ENCODE peak calls at places on chromosomes 13 and 19, in six cellular contexts. C is K562; S is neural crest cell; Z is fibroblast of mammary gland; G is activated T-helper 1 cell treated with anti-CD3 and anti-CD28 coated beads, Interleukin-12 subunit alpha, Interleukin-12 subunit beta, Interleukin-2, Interleukin-4 antibody, amounts not matched to agents 30 ng/mL and 10 ng/mL and 1 ng/mL, durations not matched to agents 14 hours and 24 hours and 36 hours; K is activated gamma-delta T cell treated with Interleukin-2 at 50 U/mL for 16 hours. F is an unnamed sample.

GRCh38 chr19:4375620-4376228 is 24.6 kb downstream of the SH3GL1 start:
- DNase-seq in Z (peak; percentile 84), K (no peak), S (no peak), C (peak; percentile 95), G (no peak), F (no peak)

GRCh38 chr19:17448190-17448967 is at the start of gene TMEM221:
- DNase-seq in Z (no peak), S (peak; percentile 58), C (peak; percentile 65), G (peak; percentile 28), K (peak; percentile 36), F (no peak)

GRCh38 chr13:76440568-76440967 is 445.6 kb downstream of the KCTD12 start:
- DNase-seq in S (no peak), C (no peak), G (no peak), Z (no peak), K (no peak), F (no peak)

GRCh38 chr13:35771898-35772297 is 295.4 kb upstream of the MAB21L1 start:
- DNase-seq in G (no peak), S (no peak), K (no peak), Z (peak; percentile 85), C (no peak), F (no peak)

GRCh38 chr13:33379597-33379996 is 94.0 kb upstream of the STARD13 start:
- DNase-seq in K (no peak), Z (no peak), G (no peak), S (no peak), C (no peak), F (no peak)

GRCh38 chr19:1837625-1838105 is 10.6 kb downstream of the REXO1 start:
- DNase-seq in K (peak; percentile 52), G (peak; percentile 28), S (peak; percentile 84), C (peak; percentile 83), Z (peak; percentile 30), F (no peak)

GRCh38 chr19:48842744-48843162 is 6.5 kb upstream of the HSD17B14 start:
- DNase-seq in C (peak; percentile 80), S (peak; percentile 66), K (peak; percentile 51), Z (peak; percentile 61), G (peak; percentile 22), F (no peak)

GRCh38 chr19:55080915-55081772 is 5.5 kb downstream of the EPS8L1 start:
- DNase-seq in C (peak; percentile 95), S (peak; percentile 76), G (peak; percentile 92), Z (peak; percentile 54), K (peak; percentile 89), F (peak; percentile 93)

GRCh38 chr19:49042177-49042576 is 1.5 kb upstream of the CGB5 start:
- DNase-seq in C (no peak), Z (peak; percentile 26), G (no peak), S (no peak), K (no peak), F (no peak)

GRCh38 chr13:72208112-72208645 is 341.2 kb upstream of the DACH1 start:
- DNase-seq in K (no peak), Z (no peak), G (no peak), S (no peak), C (no peak), F (no peak)